ENCODE peak calls at places on chromosomes 11 and 22, in four cellular contexts. Z is fibroblast of lung, R is neural progenitor cell, B is breast epithelium. Y is an unnamed sample.

GRCh38 chr11:123152951-123153350 is 42.1 kb downstream of the CLMP start:
- DNase-seq in B (no peak), Z (no peak), R (no peak), Y (no peak)

GRCh38 chr11:22337571-22338464 is at the start of gene SLC17A6:
- DNase-seq in Z (peak; percentile 27), B (no peak), R (peak; percentile 90), Y (peak; percentile 87)

GRCh38 chr22:47695176-47695575 is 932.7 kb downstream of the TBC1D22A start:
- DNase-seq in R (no peak), Z (no peak), B (no peak), Y (no peak)

GRCh38 chr11:95345651-95346050 is 114.6 kb upstream of the SESN3 start:
- DNase-seq in B (no peak), R (no peak), Z (no peak), Y (no peak)

GRCh38 chr22:17931400-17931825 is 92.9 kb downstream of the MICAL3 start:
- DNase-seq in B (no peak), R (no peak), Z (no peak), Y (no peak)

GRCh38 chr11:32586576-32587190 is 3.1 kb downstream of the EIF3M start:
- DNase-seq in Z (peak; percentile 20), R (peak; percentile 6), B (no peak), Y (peak; percentile 12)

GRCh38 chr11:66315921-66316811 is 678 bp downstream of the CD248 start:
- DNase-seq in R (no peak), Z (no peak), B (no peak), Y (no peak)

GRCh38 chr11:71482746-71483364 is 29.9 kb downstream of the NADSYN1 start:
- DNase-seq in B (no peak), Z (no peak), R (no peak), Y (no peak)

GRCh38 chr11:70740475-70740825 is 342.1 kb downstream of the CTTN start:
- DNase-seq in R (no peak), Z (no peak), B (no peak), Y (no peak)

GRCh38 chr22:32911526-32911925 is 110.0 kb downstream of the TIMP3 start:
- DNase-seq in B (no peak), R (no peak), Z (peak; percentile 10), Y (no peak)

GRCh38 chr22:26416670-26417270 is 12.3 kb upstream of the ASPHD2 start:
- DNase-seq in R (peak; percentile 62), Z (no peak), B (peak; percentile 59), Y (peak; percentile 45)

GRCh38 chr11:12224537-12224893 is 114.1 kb downstream of the MICAL2 start:
- DNase-seq in Z (peak; percentile 97), R (no peak), B (peak; percentile 89), Y (peak; percentile 94)

GRCh38 chr11:107752508-107752907 is 40.7 kb upstream of the SLN start:
- DNase-seq in R (no peak), Z (no peak), B (no peak), Y (no peak)

GRCh38 chr11:62547691-62548281 is 1.2 kb upstream of the AHNAK start:
- DNase-seq in R (peak; percentile 29), Z (no peak), B (peak; percentile 89), Y (peak; percentile 66)

GRCh38 chr11:134200688-134201087 is 23.1 kb downstream of the NCAPD3 start:
- DNase-seq in Z (no peak), B (no peak), R (no peak), Y (no peak)

GRCh38 chr11:29002816-29003215 is 894.6 kb downstream of the METTL15 start:
- DNase-seq in R (no peak), B (no peak), Z (no peak), Y (no peak)

GRCh38 chr11:64856382-64857227 is 12.2 kb upstream of the CDC42BPG start:
- DNase-seq in B (peak; percentile 76), Z (peak; percentile 72), R (no peak), Y (no peak)

GRCh38 chr22:29443452-29443851 is 5.1 kb downstream of the RFPL1 start:
- DNase-seq in B (no peak), R (no peak), Z (no peak), Y (no peak)

GRCh38 chr11:5197538-5197937 is 2.9 kb downstream of the OR51V1 start:
- DNase-seq in R (no peak), Z (peak; percentile 2), B (no peak), Y (no peak)

GRCh38 chr11:820655-821512 is 2.2 kb downstream of the PNPLA2 start:
- DNase-seq in B (peak; percentile 85), Z (peak; percentile 70), R (no peak), Y (no peak)

GRCh38 chr11:12771875-12772274 is 97.7 kb downstream of the TEAD1 start:
- DNase-seq in B (no peak), Z (no peak), R (no peak), Y (no peak)

GRCh38 chr11:103830205-103830604 is 206.2 kb upstream of the DDI1 start:
- DNase-seq in Z (no peak), R (no peak), B (no peak), Y (no peak)

GRCh38 chr11:106238704-106239360 is 161.4 kb downstream of the AASDHPPT start:
- DNase-seq in R (peak; percentile 11), B (no peak), Z (peak; percentile 14), Y (no peak)

GRCh38 chr11:128483211-128483788 is 104.1 kb downstream of the ETS1 start:
- DNase-seq in R (no peak), B (no peak), Z (no peak), Y (no peak)
- H3K36me3 ChIP-seq in R (no peaks in the 10 kb centered on the region), B (no peaks in the 10 kb centered on the region), Z (peaks cover 22% of the 10 kb centered on the region), Y (no peaks in the 10 kb centered on the region)

DNA sequence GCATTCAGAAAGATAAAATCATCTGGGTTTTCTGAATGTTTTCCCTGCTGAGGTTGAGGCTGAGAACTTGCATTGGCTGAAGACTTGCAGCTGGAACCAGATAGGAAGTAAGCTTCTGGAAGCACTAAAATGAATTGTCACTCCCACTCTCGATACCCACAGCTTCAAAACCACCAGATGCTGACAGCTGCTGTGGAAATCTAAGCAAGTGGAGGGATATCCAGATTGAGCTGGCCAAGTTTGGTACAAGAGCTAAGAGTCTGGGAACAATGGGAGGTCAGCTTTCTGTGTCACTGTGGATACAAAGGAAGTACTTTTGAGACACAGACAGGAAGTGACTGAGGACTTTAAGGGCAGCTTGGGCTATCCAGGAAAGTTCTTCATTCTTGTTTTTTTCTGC is 51.3 kb upstream of the CD44 start:
- DNase-seq in R (no peak), Z (peak; percentile 80), B (no peak), Y (peak; percentile 90)
- H3K27ac ChIP-seq in R (no peak overlapping the region), Z (no peak overlapping the region), B (peak overlapping the region; percentile 79), Y (no peak overlapping the region)

GRCh38 chr22:21702094-21702493 is 33.5 kb downstream of the YPEL1 start:
- DNase-seq in R (no peak), Z (no peak), B (no peak), Y (no peak)

GRCh38 chr22:21702700-21703683 is 32.6 kb downstream of the YPEL1 start:
- DNase-seq in Z (no peak), B (no peak), R (no peak), Y (no peak)

GRCh38 chr22:21700822-21701221 is 34.8 kb downstream of the YPEL1 start:
- DNase-seq in Z (no peak), R (no peak), B (no peak), Y (no peak)

GRCh38 chr22:21699643-21700042 is 33.8 kb downstream of the PPIL2 start:
- DNase-seq in Z (no peak), B (no peak), R (no peak), Y (no peak)

GRCh38 chr22:21701384-21701971 is 34.1 kb downstream of the YPEL1 start:
- DNase-seq in R (no peak), B (no peak), Z (no peak), Y (no peak)
- H3K36me3 ChIP-seq in R (no peaks in the 10 kb centered on the region), B (no peaks in the 10 kb centered on the region), Z (peaks cover 7% of the 10 kb centered on the region), Y (peaks cover 3% of the 10 kb centered on the region)

DNA sequence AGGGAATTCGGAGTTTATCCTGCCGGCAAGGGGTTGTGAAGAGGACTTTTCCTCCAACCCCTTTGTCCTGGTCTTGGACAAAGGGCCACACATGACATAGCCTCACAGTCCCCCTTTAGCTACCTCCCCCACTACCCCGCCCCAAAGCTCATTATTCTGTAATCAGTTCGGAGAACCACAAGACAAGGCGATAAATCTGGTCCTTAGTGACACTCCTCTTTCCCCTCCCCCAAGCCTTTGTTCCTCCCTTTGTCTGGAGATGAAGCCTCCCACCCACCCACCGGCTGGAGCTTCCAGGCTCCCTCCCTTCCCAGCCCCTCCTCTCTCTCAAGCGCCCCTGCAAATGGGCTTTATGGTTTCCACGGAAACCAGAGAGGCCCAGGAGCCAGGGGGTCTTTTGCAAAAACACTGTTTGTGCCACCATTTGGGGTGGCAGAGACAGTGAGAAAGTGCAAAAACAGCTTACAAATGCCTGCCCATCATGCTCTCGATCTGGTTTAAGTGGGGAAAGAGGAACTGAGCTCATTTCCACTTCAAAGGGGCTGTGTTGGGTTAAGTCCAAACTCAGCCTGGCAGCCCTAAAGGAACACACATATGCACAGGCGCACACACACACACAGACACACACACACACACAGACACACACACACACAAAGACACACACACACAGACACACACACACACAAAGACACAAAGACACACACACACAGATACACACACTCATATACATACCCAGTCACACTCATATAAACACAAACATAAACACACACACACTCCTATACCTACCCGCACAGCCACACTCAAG is 23.6 kb downstream of the APLNR start:
- DNase-seq in Z (peak; percentile 58), B (no peak), R (peak; percentile 97), Y (peak; percentile 61)
- H3K27ac ChIP-seq in Z (no peak overlapping the region), B (no peak overlapping the region), R (peak overlapping the region; percentile 91), Y (peak overlapping the region; percentile 82)

GRCh38 chr11:132080121-132080520 is 709.7 kb downstream of the NTM start:
- DNase-seq in Z (no peak), R (no peak), B (no peak), Y (no peak)

GRCh38 chr11:132078230-132078629 is 707.8 kb downstream of the NTM start:
- DNase-seq in R (no peak), B (no peak), Z (no peak), Y (no peak)

GRCh38 chr11:132078677-132079076 is 708.3 kb downstream of the NTM start:
- DNase-seq in Z (no peak), B (no peak), R (no peak), Y (no peak)

GRCh38 chr11:132084433-132084832 is 714.0 kb downstream of the NTM start:
- DNase-seq in Z (no peak), R (no peak), B (no peak), Y (no peak)

GRCh38 chr11:132082566-132082965 is 712.2 kb downstream of the NTM start:
- DNase-seq in B (no peak), Z (no peak), R (no peak), Y (no peak)
- H3K36me3 ChIP-seq in B (no peaks in the 10 kb centered on the region), Z (no peaks in the 10 kb centered on the region), R (no peaks in the 10 kb centered on the region), Y (no peaks in the 10 kb centered on the region)

DNA sequence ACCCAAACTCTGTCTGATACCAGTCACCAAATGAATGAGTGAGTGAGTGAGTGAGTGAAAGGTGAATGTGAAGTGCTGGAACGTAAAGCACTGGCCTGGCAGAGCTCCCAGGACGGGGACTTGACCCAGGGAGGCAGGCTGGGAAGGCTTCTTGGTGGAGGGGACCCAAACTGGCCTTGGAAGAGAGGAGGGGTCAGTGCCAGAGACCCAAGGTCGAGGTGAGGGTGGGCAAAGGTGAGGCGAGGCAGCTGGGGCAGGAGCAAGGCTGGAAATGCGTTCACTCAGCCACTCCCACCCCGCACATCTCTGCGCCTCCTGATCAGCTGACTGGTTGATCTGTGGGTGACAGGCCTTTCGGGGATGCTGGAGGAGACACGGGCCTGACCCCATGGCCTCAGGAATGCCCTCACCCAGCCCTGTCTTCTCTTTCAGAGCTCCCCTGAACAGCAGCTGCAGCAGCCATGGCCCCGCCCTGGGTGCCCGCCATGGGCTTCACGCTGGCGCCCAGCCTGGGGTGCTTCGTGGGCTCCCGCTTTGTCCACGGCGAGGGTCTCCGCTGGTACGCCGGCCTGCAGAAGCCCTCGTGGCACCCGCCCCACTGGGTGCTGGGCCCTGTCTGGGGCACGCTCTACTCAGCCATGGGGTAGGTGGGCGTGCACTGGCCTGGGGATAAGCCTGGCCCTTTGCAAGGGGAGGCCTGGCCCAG is 7.6 kb downstream of the TSPO start:
- DNase-seq in B (no peak), Z (no peak), R (no peak), Y (no peak)
- H3K27ac ChIP-seq in B (no peak overlapping the region), Z (no peak overlapping the region), R (no peak overlapping the region), Y (no peak overlapping the region)

GRCh38 chr11:74846770-74847169 is 98.1 kb downstream of the RNF169 start:
- DNase-seq in Z (peak; percentile 10), R (no peak), B (no peak), Y (no peak)
- H3K36me3 ChIP-seq in Z (peaks cover 13% of the 10 kb centered on the region), R (no peaks in the 10 kb centered on the region), B (peaks cover 8% of the 10 kb centered on the region), Y (peaks cover 30% of the 10 kb centered on the region)